ENCODE peak calls at places on chromosomes 13 and 19, in four cellular contexts. B is fibroblast of lung; U is transverse colon; D is CD8-positive, alpha-beta T cell. M is an unnamed sample.

GRCh38 chr19:13935765-13936486 is 2.3 kb downstream of the PODNL1 start:
- DNase-seq in B (no peak), U (no peak), D (no peak), M (no peak)

GRCh38 chr13:80201686-80202085 is 139.2 kb downstream of the SPRY2 start:
- DNase-seq in B (no peak), U (no peak), D (no peak), M (no peak)

GRCh38 chr19:49430678-49431329 is 5.6 kb downstream of the GFY start:
- DNase-seq in B (no peak), U (no peak), D (no peak), M (no peak)

GRCh38 chr13:112990783-112991182 is 21.8 kb downstream of the MCF2L start:
- DNase-seq in B (no peak), U (peak; percentile 80), D (no peak), M (no peak)

GRCh38 chr19:24141612-24142011 is 54.6 kb downstream of the ZNF254 start:
- DNase-seq in B (no peak), U (no peak), D (no peak), M (no peak)

GRCh38 chr19:21143846-21144245 is 2.0 kb downstream of the ZNF431 start:
- DNase-seq in B (no peak), U (no peak), D (no peak), M (peak; percentile 37)

GRCh38 chr13:40562975-40563349 is 103.5 kb downstream of the FOXO1 start:
- DNase-seq in B (no peak), U (no peak), D (no peak), M (no peak)

GRCh38 chr19:39595950-39596349 is 6.4 kb upstream of the LGALS13 start:
- DNase-seq in B (no peak), U (no peak), D (no peak), M (no peak)

GRCh38 chr13:52644108-52644507 is 1.9 kb downstream of the HNRNPA1L2 start:
- DNase-seq in B (peak; percentile 8), U (no peak), D (no peak), M (no peak)

GRCh38 chr19:44111910-44112463 is 1.2 kb upstream of the ZNF225 start:
- DNase-seq in B (peak; percentile 92), U (no peak), D (no peak), M (peak; percentile 12)

GRCh38 chr19:51060336-51060735 is 4.6 kb downstream of the KLK13 start:
- DNase-seq in B (no peak), U (no peak), D (no peak), M (no peak)

GRCh38 chr19:58304255-58304654 is 922 bp upstream of the ERVK3-1 start:
- DNase-seq in B (no peak), U (no peak), D (no peak), M (no peak)

GRCh38 chr19:56617531-56617930 is 22.4 kb downstream of the ZNF71 start:
- DNase-seq in B (no peak), U (no peak), D (no peak), M (no peak)

GRCh38 chr19:34495416-34495815 is 13.9 kb downstream of the WTIP start:
- DNase-seq in B (no peak), U (no peak), D (no peak), M (no peak)

GRCh38 chr13:95556981-95557380 is 4.5 kb downstream of the CLDN10 start:
- DNase-seq in B (no peak), U (no peak), D (no peak), M (no peak)
- H3K27me3 ChIP-seq in B (peaks cover 30% of the 10 kb centered on the region), U (peaks cover 66% of the 10 kb centered on the region), D (peaks cover 11% of the 10 kb centered on the region), M (peaks cover 12% of the 10 kb centered on the region)

DNA sequence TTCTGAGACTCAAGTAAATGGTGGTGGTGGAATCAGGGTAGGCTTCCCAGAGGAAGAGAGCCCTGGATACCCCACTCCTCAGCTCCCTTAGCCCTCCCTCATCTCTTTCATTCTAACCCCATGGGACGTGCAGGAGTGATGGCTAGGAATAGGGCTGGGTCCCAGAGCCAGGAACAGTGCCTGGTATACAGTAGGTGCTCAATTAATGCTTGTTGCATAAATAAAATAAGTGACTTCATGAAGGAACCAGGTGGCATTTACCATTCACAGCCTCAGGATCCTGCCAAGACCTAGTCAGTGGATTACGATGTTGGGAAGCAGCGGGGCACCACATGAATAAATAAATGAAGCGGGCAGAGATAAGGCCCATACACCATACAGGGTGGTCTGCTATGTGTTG is 3.9 kb downstream of the UNC13A start:
- DNase-seq in B (no peak), U (no peak), D (no peak), M (no peak)
- H3K27ac ChIP-seq in B (no peak overlapping the region), U (no peak overlapping the region), D (no peak overlapping the region), M (no peak overlapping the region)

DNA sequence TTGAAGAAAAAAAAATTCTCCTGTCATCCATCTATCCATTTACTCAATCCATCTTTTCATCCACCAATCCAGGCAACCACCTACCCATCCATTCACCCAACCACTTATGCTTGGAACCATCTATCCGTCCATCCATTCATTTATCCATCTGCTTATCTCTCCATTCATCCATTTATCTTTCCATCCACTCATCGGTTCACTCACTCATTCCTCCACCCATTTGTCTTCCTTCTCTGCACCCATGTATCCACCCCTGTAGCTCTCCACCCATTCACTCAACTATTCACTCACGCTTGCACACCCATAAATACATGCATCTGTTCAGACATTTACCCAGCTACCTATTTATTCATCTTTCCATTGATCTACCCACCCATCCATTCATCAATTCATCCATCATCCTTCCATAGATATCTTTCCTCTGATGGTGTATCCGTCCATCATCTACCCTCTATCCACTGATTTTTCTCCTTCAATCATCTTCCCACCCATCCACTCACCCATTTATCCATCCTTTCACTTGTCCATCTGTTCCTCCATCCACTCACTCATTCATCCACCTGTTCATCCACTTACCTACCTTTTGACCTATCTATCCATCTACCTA is 9.5 kb downstream of the NPHS1 start:
- DNase-seq in B (no peak), U (no peak), D (no peak), M (no peak)
- H3K27me3 ChIP-seq in B (peaks cover 29% of the 10 kb centered on the region), U (peaks cover 53% of the 10 kb centered on the region), D (peaks cover 27% of the 10 kb centered on the region), M (peaks cover 17% of the 10 kb centered on the region)

DNA sequence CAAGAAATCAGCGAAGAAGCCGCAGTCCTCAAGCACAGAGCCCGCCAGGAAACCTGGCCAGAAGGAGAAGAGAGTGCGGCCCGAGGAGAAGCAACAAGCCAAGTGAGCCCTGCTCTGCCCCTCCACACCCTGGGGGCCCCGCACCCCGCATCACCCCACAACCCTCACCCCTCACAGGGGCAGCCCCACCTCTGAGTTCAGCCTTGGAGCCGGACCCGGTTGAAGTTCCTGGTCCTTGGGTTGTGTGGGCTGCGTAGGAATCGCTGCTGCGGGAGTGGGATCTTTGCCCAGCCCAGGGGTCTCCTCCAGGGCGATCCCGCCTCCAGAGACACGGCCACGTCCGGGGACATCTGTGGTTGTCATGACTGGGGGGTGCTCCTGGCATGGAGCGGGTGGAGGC is 22.0 kb downstream of the PLIN4 start:
- DNase-seq in B (no peak), U (no peak), D (no peak), M (no peak)
- H3K27ac ChIP-seq in B (no peak overlapping the region), U (no peak overlapping the region), D (no peak overlapping the region), M (no peak overlapping the region)